ENCODE peak calls at places on chromosomes 3 and 15, in four cellular contexts. C is A549, Q is GM12878, H is K562. R is an unnamed sample.

GRCh38 chr15:90097475-90097874 is 4.8 kb downstream of the IDH2 start:
- DNase-seq in C (no peak), Q (peak), H (no peak), R (no peak)

GRCh38 chr3:47578119-47578630 is 490 bp downstream of the CSPG5 start:
- DNase-seq in C (peak), Q (no peak), H (peak), R (no peak)

GRCh38 chr3:177463863-177464262 is 266.6 kb upstream of the TBL1XR1 start:
- DNase-seq in C (no peak), Q (no peak), H (no peak), R (peak)

GRCh38 chr3:4417449-4417848 is 49.6 kb downstream of the SUMF1 start:
- DNase-seq in C (no peak), Q (no peak), H (peak), R (peak)

GRCh38 chr3:126451511-126451910 is 24.2 kb downstream of the ZXDC start:
- DNase-seq in C (no peak), Q (no peak), H (no peak), R (no peak)

GRCh38 chr3:49339593-49339946 is 283 bp downstream of the USP4 start:
- DNase-seq in C (no peak), Q (no peak), H (peak), R (no peak)

GRCh38 chr15:79853492-79854328 is 43.1 kb downstream of the MTHFS start:
- DNase-seq in C (peak), Q (peak), H (peak), R (peak)

GRCh38 chr3:99747915-99748314 is 69.7 kb upstream of the CMSS1 start:
- DNase-seq in C (no peak), Q (no peak), H (no peak), R (peak)

GRCh38 chr15:25891108-25891507 is 28.0 kb upstream of the ATP10A start:
- DNase-seq in C (no peak), Q (no peak), H (no peak), R (no peak)

GRCh38 chr3:42190701-42191442 is 75.1 kb downstream of the CCK start:
- DNase-seq in C (peak), Q (no peak), H (peak), R (peak)

GRCh38 chr3:127784865-127785710 is 37.2 kb downstream of the MGLL start:
- DNase-seq in C (no peak), Q (no peak), H (no peak), R (no peak)

GRCh38 chr15:68205949-68206539 is 912 bp upstream of the CALML4 start:
- DNase-seq in C (no peak), Q (no peak), H (peak), R (no peak)

GRCh38 chr3:31132132-31132769 is 237.8 kb upstream of the GADL1 start:
- DNase-seq in C (peak), Q (peak), H (peak), R (peak)

GRCh38 chr15:90650956-90651689 is 66.0 kb upstream of the BLM start:
- DNase-seq in C (no peak), Q (no peak), H (peak), R (no peak)

GRCh38 chr15:97521894-97522293 is 438.6 kb upstream of the ARRDC4 start:
- DNase-seq in C (no peak), Q (no peak), H (no peak), R (no peak)

DNA sequence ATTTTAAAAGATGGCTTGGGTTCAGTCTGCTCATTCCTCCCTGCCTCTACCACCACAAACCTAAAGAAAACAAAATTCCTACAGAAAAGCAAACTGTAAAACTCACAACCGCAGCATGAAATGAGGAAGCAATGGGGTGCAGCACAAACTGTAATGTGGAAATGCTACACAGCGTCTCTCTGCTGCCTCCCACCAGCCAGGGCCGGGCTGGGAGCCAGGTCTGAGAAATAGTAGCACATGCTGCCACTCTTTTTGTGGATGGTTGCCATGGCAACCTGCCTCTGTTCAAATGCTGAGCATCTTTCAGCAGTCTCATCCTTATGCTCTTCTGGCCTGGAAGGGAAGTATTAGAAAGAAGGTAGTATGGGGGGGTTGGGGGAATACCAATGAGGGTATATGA is 55.4 kb downstream of the EOMES start:
- DNase-seq in C (no peak), Q (no peak), H (peak), R (peak)
- TF ChIP-seq ELK1 in C (no peak), Q (no peak), H (no peak), R (no peak)

GRCh38 chr3:37324752-37325407 is 150.5 kb upstream of the LRRFIP2 start:
- DNase-seq in C (no peak), Q (no peak), H (no peak), R (peak)
- TF ChIP-seq CEBPB in C (no peak), Q (no peak), H (no peak), R (no peak)

GRCh38 chr15:70497661-70498060 is 265.7 kb downstream of the UACA start:
- DNase-seq in C (no peak), Q (no peak), H (no peak), R (no peak)

GRCh38 chr15:70494529-70494860 is 268.9 kb downstream of the UACA start:
- DNase-seq in C (no peak), Q (no peak), H (no peak), R (no peak)

GRCh38 chr15:70493787-70494514 is 269.4 kb downstream of the UACA start:
- DNase-seq in C (peak), Q (no peak), H (no peak), R (peak)

GRCh38 chr15:70494861-70495571 is 268.3 kb downstream of the UACA start:
- DNase-seq in C (peak), Q (no peak), H (no peak), R (peak)

DNA sequence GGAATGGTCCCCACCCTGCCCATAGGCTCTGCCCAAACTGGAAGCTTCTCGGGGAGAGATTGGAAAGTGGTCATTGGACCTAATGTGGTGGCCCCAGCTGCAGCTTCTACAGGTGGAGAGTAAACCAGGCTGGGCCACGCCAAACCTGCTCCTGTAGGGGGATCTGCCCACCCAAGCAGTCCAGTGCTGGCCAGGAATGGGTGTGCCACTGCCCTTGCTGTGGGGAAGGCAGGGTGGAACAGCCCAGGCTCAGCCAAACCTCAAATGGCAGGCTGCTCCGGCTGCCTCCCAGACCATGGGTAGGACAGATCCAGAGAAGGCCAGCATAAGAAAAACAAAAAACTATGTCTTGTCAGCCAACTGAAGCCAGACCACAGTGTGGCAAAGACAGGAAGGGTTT is 267.4 kb downstream of the UACA start:
- DNase-seq in C (no peak), Q (no peak), H (no peak), R (no peak)
- TF ChIP-seq ELK1 in C (no peak), Q (no peak), H (no peak), R (no peak)

DNA sequence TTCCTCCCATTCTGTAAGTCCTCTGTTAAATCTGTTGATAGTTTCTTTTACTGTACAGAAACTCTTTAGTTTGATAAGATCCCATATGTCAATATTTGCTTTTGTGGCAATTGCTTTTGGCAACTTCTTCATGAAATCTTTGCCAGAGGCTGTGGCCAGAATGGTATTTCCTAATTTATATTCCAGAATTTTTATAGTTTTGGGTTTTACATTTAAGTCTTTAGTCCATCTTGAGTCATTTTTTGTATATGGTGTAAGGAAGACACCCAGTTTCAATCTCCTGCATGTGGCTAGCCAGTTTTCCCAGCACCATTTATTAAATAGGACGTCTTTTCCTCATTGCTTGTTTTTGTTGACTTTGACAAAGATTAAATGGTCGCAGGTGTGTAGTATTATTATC is 372.4 kb upstream of the CADM2 start:
- DNase-seq in C (no peak), Q (no peak), H (no peak), R (no peak)
- TF ChIP-seq CEBPB in C (no peak), Q (no peak), H (no peak), R (no peak)

DNA sequence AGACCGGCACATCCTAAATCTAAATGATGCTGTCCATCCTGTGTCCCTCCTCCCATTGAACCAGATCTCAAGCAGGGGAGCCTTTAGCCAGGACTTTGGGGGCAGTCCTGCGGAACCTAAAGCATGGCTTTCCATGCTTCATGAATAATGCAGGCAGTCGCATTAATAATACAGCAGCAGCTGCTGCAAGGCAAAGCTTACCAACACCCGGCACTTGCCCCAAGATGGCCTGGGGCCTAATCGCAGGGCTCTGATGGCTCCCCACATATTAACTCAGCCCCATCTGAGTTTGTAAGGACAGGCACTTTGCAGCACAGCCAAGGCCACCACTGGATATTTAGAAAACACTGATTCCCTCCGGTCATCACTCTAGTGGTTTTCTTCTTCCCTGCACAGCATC is 114.4 kb downstream of the NTRK3 start:
- DNase-seq in C (no peak), Q (no peak), H (no peak), R (no peak)
- TF ChIP-seq ELK1 in C (no peak), Q (no peak), H (no peak), R (no peak)

DNA sequence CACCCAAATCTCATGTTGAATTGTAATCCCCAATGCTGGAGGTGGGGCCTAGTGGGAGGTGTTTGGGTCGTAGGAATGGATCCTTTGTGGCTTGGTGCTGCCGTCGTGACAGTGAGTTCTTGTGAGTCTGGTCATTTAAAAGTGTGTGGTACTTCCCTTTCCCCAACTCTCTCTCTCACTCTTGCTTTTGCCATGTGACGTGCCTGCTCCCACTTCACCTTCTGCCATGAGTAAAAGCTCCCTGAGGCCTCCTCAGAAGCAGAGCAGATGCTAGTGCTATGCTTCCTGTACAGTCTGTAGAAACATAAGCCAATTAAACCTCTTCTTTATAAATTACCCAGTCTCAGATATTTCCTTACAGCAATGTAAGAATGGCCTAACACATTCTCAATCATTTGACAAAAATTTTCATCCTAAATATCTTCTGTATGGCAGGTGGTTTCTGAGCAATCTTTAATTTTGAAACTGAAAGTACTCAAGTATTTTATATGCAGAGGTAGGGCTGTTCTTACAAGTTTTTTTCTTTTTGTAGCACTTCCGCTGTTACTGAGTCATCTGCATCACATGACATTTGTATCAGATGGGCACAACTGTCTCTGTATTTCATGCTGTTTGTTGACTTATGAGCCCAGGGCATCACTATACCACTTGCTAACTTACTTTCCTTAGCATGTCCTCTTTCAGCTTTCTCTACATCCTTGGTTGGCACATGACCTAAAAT is 8.8 kb downstream of the RPL39L start:
- DNase-seq in C (no peak), Q (no peak), H (no peak), R (peak)
- TF ChIP-seq CEBPB in C (no peak), Q (no peak), H (no peak), R (no peak)

R was measured in IMR-90.